ENCODE peak calls at places on chromosome 4, in four cellular contexts. H, I, R and A are unnamed samples.

GRCh38 chr4:124018383-124019317 is 622.1 kb downstream of the SPRY1 start:
- DNase-seq in H (peak), I (peak), R (peak), A (peak)

GRCh38 chr4:108527729-108528128 is 92.6 kb upstream of the RPL34 start:
- DNase-seq in H (no peak), I (no peak), R (no peak), A (no peak)

GRCh38 chr4:111959202-111959601 is 186.1 kb upstream of the FAM241A start:
- DNase-seq in H (peak), I (no peak), R (peak), A (no peak)

GRCh38 chr4:26459054-26459755 is 31.1 kb downstream of the CCKAR start:
- DNase-seq in H (peak), I (no peak), R (peak), A (no peak)

GRCh38 chr4:119026662-119027444 is 108.8 kb upstream of the MYOZ2 start:
- DNase-seq in H (no peak), I (peak), R (peak), A (no peak)

GRCh38 chr4:173317003-173317402 is 17.2 kb downstream of the HMGB2 start:
- DNase-seq in H (no peak), I (no peak), R (no peak), A (no peak)

GRCh38 chr4:33722254-33722653 is 2522.1 kb downstream of the ARAP2 start:
- DNase-seq in H (peak), I (no peak), R (no peak), A (no peak)

GRCh38 chr4:56909083-56909981 is 1.6 kb downstream of the REST start:
- DNase-seq in H (peak), I (peak), R (peak), A (no peak)

GRCh38 chr4:184861047-184861446 is 35.3 kb upstream of the ACSL1 start:
- DNase-seq in H (no peak), I (no peak), R (peak), A (no peak)

GRCh38 chr4:43846111-43846587 is 602.5 kb downstream of the KCTD8 start:
- DNase-seq in H (no peak), I (no peak), R (no peak), A (no peak)

GRCh38 chr4:174217273-174218126 is 66.0 kb downstream of the FBXO8 start:
- DNase-seq in H (peak), I (no peak), R (peak), A (no peak)

GRCh38 chr4:144969793-144970192 is 128.2 kb downstream of the ANAPC10 start:
- DNase-seq in H (no peak), I (no peak), R (no peak), A (no peak)

GRCh38 chr4:110609044-110609750 is 13.7 kb downstream of the PITX2 start:
- DNase-seq in H (no peak), I (no peak), R (no peak), A (no peak)